ENCODE peak calls at places on chromosomes 1 and 21, in six cellular contexts. C is IMR-90, S is H9, F is trophoblast cell, G is mesendoderm, N is H1. L is an unnamed sample.

GRCh38 chr1:27605796-27606707 is 2.1 kb upstream of the AHDC1 start:
- DNase-seq in C (peak), G (peak), F (peak), N (peak), S (peak), L (peak)

GRCh38 chr1:228830954-228831481 is 95.7 kb downstream of the RHOU start:
- DNase-seq in F (peak), S (no peak), G (no peak), C (peak), N (no peak), L (no peak)

GRCh38 chr21:41832230-41833137 is 46.7 kb downstream of the PRDM15 start:
- DNase-seq in C (no peak), F (no peak), G (no peak), S (no peak), N (no peak), L (no peak)

GRCh38 chr1:42264791-42265190 is 70.2 kb downstream of the FOXJ3 start:
- DNase-seq in S (no peak), F (no peak), G (no peak), C (no peak), N (no peak), L (no peak)

GRCh38 chr21:44712203-44713028 is 1.0 kb upstream of the TSPEAR start:
- DNase-seq in S (peak), G (no peak), F (no peak), C (no peak), N (peak), L (no peak)

GRCh38 chr1:177170756-177171535 is at the start of gene BRINP2:
- DNase-seq in G (peak), N (peak), F (peak), S (peak), C (peak), L (peak)

GRCh38 chr1:84145051-84145450 is 980 bp downstream of the PRKACB start:
- DNase-seq in F (no peak), N (no peak), G (no peak), S (no peak), C (peak), L (no peak)

GRCh38 chr1:214331827-214332423 is 51.0 kb downstream of the SMYD2 start:
- DNase-seq in C (peak), S (peak), N (peak), F (peak), G (peak), L (no peak)

GRCh38 chr1:198153103-198153502 is 3.7 kb upstream of the NEK7 start:
- DNase-seq in G (no peak), S (no peak), C (peak), N (no peak), F (no peak), L (no peak)

GRCh38 chr1:22120469-22120790 is 22.5 kb downstream of the WNT4 start:
- DNase-seq in G (no peak), S (no peak), F (peak), C (no peak), N (no peak), L (no peak)

GRCh38 chr1:231625975-231626534 is 535 bp upstream of the DISC1 start:
- DNase-seq in N (peak), C (no peak), G (peak), S (peak), F (no peak), L (no peak)
- H2AK5ac ChIP-seq in N (no peak), C (peak), G (no peak), S (no peak), F (no peak), L (no peak)

DNA sequence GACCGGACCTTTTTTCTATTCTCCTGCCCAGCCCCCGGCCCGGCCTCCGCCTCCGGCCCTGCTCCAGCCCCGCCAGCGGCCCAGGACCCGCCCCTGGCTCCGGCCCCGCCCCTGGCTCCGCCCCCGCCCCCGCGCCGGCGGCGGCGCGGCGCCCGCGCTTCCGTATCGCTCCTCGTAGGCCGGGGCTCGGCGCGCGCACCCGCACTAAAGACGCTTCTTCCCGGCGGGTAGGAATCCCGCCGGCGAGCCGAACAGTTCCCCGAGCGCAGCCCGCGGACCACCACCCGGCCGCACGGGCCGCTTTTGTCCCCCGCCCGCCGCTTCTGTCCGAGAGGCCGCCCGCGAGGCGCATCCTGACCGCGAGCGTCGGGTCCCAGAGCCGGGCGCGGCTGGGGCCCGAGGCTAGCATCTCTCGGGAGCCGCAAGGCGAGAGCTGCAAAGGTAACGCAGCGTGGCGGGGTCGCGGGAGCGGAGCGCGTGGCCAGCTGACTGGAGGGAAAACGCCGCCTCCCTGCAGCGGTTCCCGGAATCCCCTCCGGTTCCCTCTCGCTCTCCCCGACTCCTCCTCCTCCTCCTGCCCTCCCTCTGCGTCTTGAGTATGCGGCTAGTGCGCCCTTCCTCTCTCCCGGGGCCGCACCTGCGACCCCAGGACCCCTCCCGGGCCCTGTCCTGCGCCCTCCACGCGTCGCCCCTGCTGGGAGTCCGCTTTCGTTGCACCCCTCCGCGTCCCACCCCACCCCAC is at the start of gene IFNAR2:
- DNase-seq in C (peak), F (peak), N (peak), G (peak), S (peak), L (peak)
- H2AK5ac ChIP-seq in C (peak), F (no peak), N (no peak), G (no peak), S (no peak), L (peak)

GRCh38 chr1:201739492-201740085 is 89.4 kb upstream of the IPO9 start:
- DNase-seq in N (peak), S (peak), G (peak), F (no peak), C (no peak), L (no peak)
- H2AK5ac ChIP-seq in N (peak), S (no peak), G (no peak), F (no peak), C (peak), L (peak)

GRCh38 chr1:36109041-36109679 is 15.9 kb downstream of the COL8A2 start:
- DNase-seq in F (no peak), S (no peak), N (no peak), G (no peak), C (peak), L (no peak)
- H2AK5ac ChIP-seq in F (no peak), S (no peak), N (no peak), G (no peak), C (peak), L (no peak)

GRCh38 chr1:145918144-145918991 is at the start of gene PEX11B:
- DNase-seq in G (peak), S (peak), C (peak), F (peak), N (peak), L (peak)
- H2AK5ac ChIP-seq in G (no peak), S (no peak), C (peak), F (peak), N (peak), L (peak)

GRCh38 chr1:152313319-152313801 is 11.7 kb downstream of the FLG start:
- DNase-seq in C (no peak), G (no peak), S (no peak), N (no peak), F (no peak), L (no peak)
- H2AK5ac ChIP-seq in C (no peak), G (no peak), S (no peak), N (no peak), F (no peak), L (no peak)